ENCODE peak calls at places on chromosomes 2 and 18, in four cellular contexts. H is foreskin keratinocyte; A is cardiac fibroblast; Z is effector CD4-positive, alpha-beta T cell. E is an unnamed sample.

GRCh38 chr18:45688834-45689233 is 35.1 kb upstream of the SLC14A1 start:
- DNase-seq in A (no peak), Z (peak; percentile 49), H (no peak), E (peak; percentile 51)

GRCh38 chr2:217804338-217804737 is 198.5 kb downstream of the TNS1 start:
- DNase-seq in Z (no peak), H (no peak), A (no peak), E (no peak)

GRCh38 chr2:237092920-237093781 is 7.5 kb downstream of the COPS8 start:
- DNase-seq in A (peak; percentile 90), Z (no peak), H (no peak), E (no peak)

GRCh38 chr2:65383571-65384488 is 48.6 kb downstream of the SPRED2 start:
- DNase-seq in A (no peak), H (no peak), Z (no peak), E (no peak)

GRCh38 chr2:128769457-128770142 is 450.9 kb upstream of the HS6ST1 start:
- DNase-seq in A (no peak), Z (no peak), H (no peak), E (no peak)

GRCh38 chr2:231900486-231900942 is 25.7 kb downstream of the NPPC start:
- DNase-seq in Z (peak; percentile 41), H (no peak), A (peak; percentile 75), E (no peak)

GRCh38 chr18:2402084-2402483 is 169.2 kb downstream of the METTL4 start:
- DNase-seq in A (no peak), H (no peak), Z (no peak), E (no peak)

GRCh38 chr2:134621939-134622705 is 96.7 kb downstream of the TMEM163 start:
- DNase-seq in H (no peak), Z (no peak), A (no peak), E (no peak)

GRCh38 chr2:111900859-111901258 is 2.5 kb downstream of the MERTK start:
- DNase-seq in A (peak; percentile 49), H (no peak), Z (no peak), E (no peak)

GRCh38 chr2:236642584-236643291 is 73.1 kb downstream of the ACKR3 start:
- DNase-seq in A (peak; percentile 94), H (peak; percentile 93), Z (no peak), E (no peak)

GRCh38 chr2:67008114-67008513 is 389.0 kb upstream of the ETAA1 start:
- DNase-seq in Z (no peak), H (no peak), A (no peak), E (no peak)

GRCh38 chr2:88540346-88540745 is 86.9 kb downstream of the EIF2AK3 start:
- DNase-seq in H (peak; percentile 31), A (peak; percentile 89), Z (no peak), E (no peak)

GRCh38 chr2:196293751-196294486 is 122.5 kb upstream of the STK17B start:
- DNase-seq in Z (no peak), A (peak; percentile 95), H (peak; percentile 84), E (no peak)

GRCh38 chr2:178194600-178195389 is 483 bp downstream of the OSBPL6 start:
- DNase-seq in Z (no peak), H (no peak), A (peak; percentile 57), E (no peak)

GRCh38 chr2:122031544-122032263 is 276.3 kb downstream of the TSN start:
- DNase-seq in Z (no peak), A (peak; percentile 49), H (no peak), E (no peak)

GRCh38 chr2:54728669-54729120 is 5.2 kb downstream of the EML6 start:
- DNase-seq in A (peak; percentile 87), H (peak; percentile 72), Z (no peak), E (no peak)

GRCh38 chr2:16553222-16553621 is 112.4 kb downstream of the CYRIA start:
- DNase-seq in Z (no peak), H (no peak), A (peak; percentile 64), E (no peak)

GRCh38 chr18:44079602-44080001 is 601.1 kb upstream of the SETBP1 start:
- DNase-seq in Z (no peak), H (peak; percentile 39), A (peak; percentile 81), E (no peak)

GRCh38 chr2:44751754-44752479 is 189.6 kb upstream of the SIX3 start:
- DNase-seq in A (no peak), H (no peak), Z (no peak), E (no peak)

GRCh38 chr18:32289480-32290075 is 99.7 kb downstream of the MEP1B start:
- DNase-seq in Z (no peak), A (peak; percentile 85), H (no peak), E (no peak)

E was measured in central memory CD8-positive, alpha-beta T cell.